ENCODE peak calls at places on chromosomes 5 and 9, in five cellular contexts. One of them, this sample, is unnamed.
A peak's percentile ranks its signal among the peaks of the same experiment; 100 is the strongest.

GRCh38 chr9:38421498-38422211 is 2.6 kb downstream of the IGFBPL1 start:
- DNase-seq in pancreas: no peak
- DNase-seq in cardiac muscle cell: no peak
- DNase-seq in heart left ventricle: no peak
- DNase-seq in naive thymus-derived CD4-positive, alpha-beta T cell: no peak
- DNase-seq in this sample: no peak

GRCh38 chr5:79612667-79613190 is 488 bp downstream of the TENT2 start:
- DNase-seq in pancreas: no peak
- DNase-seq in cardiac muscle cell: no peak
- DNase-seq in heart left ventricle: no peak
- DNase-seq in naive thymus-derived CD4-positive, alpha-beta T cell: no peak
- DNase-seq in this sample: no peak

GRCh38 chr5:177303121-177303924 is at the start of the genes PRELID1 and RAB24:
- DNase-seq in pancreas: peak; percentile 86
- DNase-seq in cardiac muscle cell: peak; percentile 94
- DNase-seq in heart left ventricle: peak; percentile 91
- DNase-seq in naive thymus-derived CD4-positive, alpha-beta T cell: peak; percentile 87
- DNase-seq in this sample: peak; percentile 88

GRCh38 chr9:130815242-130815808 is 19.7 kb upstream of the ABL1 start:
- DNase-seq in pancreas: no peak
- DNase-seq in cardiac muscle cell: no peak
- DNase-seq in heart left ventricle: no peak
- DNase-seq in naive thymus-derived CD4-positive, alpha-beta T cell: no peak
- DNase-seq in this sample: no peak

GRCh38 chr5:170151105-170151831 is 45.6 kb downstream of the FOXI1 start:
- DNase-seq in pancreas: peak; percentile 43
- DNase-seq in cardiac muscle cell: peak; percentile 80
- DNase-seq in heart left ventricle: peak; percentile 73
- DNase-seq in naive thymus-derived CD4-positive, alpha-beta T cell: no peak
- DNase-seq in this sample: no peak

GRCh38 chr5:93623153-93623552 is 40.1 kb downstream of the NR2F1 start:
- DNase-seq in pancreas: no peak
- DNase-seq in cardiac muscle cell: no peak
- DNase-seq in heart left ventricle: no peak
- DNase-seq in naive thymus-derived CD4-positive, alpha-beta T cell: no peak
- DNase-seq in this sample: no peak

GRCh38 chr9:126682113-126682810 is 68.5 kb downstream of the LMX1B start:
- DNase-seq in pancreas: no peak
- DNase-seq in cardiac muscle cell: no peak
- DNase-seq in heart left ventricle: no peak
- DNase-seq in naive thymus-derived CD4-positive, alpha-beta T cell: no peak
- DNase-seq in this sample: no peak

GRCh38 chr5:72871358-72872024 is 55.0 kb downstream of the TNPO1 start:
- DNase-seq in pancreas: no peak
- DNase-seq in cardiac muscle cell: no peak
- DNase-seq in heart left ventricle: no peak
- DNase-seq in naive thymus-derived CD4-positive, alpha-beta T cell: no peak
- DNase-seq in this sample: no peak

GRCh38 chr9:5801739-5802113 is 31.2 kb downstream of the ERMP1 start:
- DNase-seq in pancreas: no peak
- DNase-seq in cardiac muscle cell: no peak
- DNase-seq in heart left ventricle: no peak
- DNase-seq in naive thymus-derived CD4-positive, alpha-beta T cell: no peak
- DNase-seq in this sample: no peak

GRCh38 chr9:96413312-96414221 is 4.6 kb downstream of the ZNF367 start:
- DNase-seq in pancreas: no peak
- DNase-seq in cardiac muscle cell: no peak
- DNase-seq in heart left ventricle: no peak
- DNase-seq in naive thymus-derived CD4-positive, alpha-beta T cell: no peak
- DNase-seq in this sample: peak; percentile 35

GRCh38 chr5:115246361-115246991 is 16.2 kb downstream of the PGGT1B start:
- DNase-seq in pancreas: no peak
- DNase-seq in cardiac muscle cell: peak; percentile 50
- DNase-seq in heart left ventricle: no peak
- DNase-seq in naive thymus-derived CD4-positive, alpha-beta T cell: peak; percentile 19
- DNase-seq in this sample: peak; percentile 55

GRCh38 chr5:178432421-178433272 is 157.5 kb downstream of the COL23A1 start:
- DNase-seq in pancreas: no peak
- DNase-seq in cardiac muscle cell: no peak
- DNase-seq in heart left ventricle: no peak
- DNase-seq in naive thymus-derived CD4-positive, alpha-beta T cell: no peak
- DNase-seq in this sample: no peak

GRCh38 chr9:129709471-129710460 is 43.1 kb downstream of the PTGES start:
- DNase-seq in pancreas: no peak
- DNase-seq in cardiac muscle cell: peak; percentile 62
- DNase-seq in heart left ventricle: no peak
- DNase-seq in naive thymus-derived CD4-positive, alpha-beta T cell: no peak
- DNase-seq in this sample: no peak

GRCh38 chr9:71909887-71910601 is 949 bp downstream of the ABHD17B start:
- DNase-seq in pancreas: peak; percentile 73
- DNase-seq in cardiac muscle cell: peak; percentile 46
- DNase-seq in heart left ventricle: peak; percentile 69
- DNase-seq in naive thymus-derived CD4-positive, alpha-beta T cell: peak; percentile 15
- DNase-seq in this sample: no peak

GRCh38 chr9:127122176-127123151 is at the start of gene ANGPTL2:
- DNase-seq in pancreas: peak; percentile 62
- DNase-seq in cardiac muscle cell: peak; percentile 87
- DNase-seq in heart left ventricle: peak; percentile 94
- DNase-seq in naive thymus-derived CD4-positive, alpha-beta T cell: no peak
- DNase-seq in this sample: no peak

GRCh38 chr5:120817044-120817985 is 353.2 kb downstream of the PRR16 start:
- DNase-seq in pancreas: no peak
- DNase-seq in cardiac muscle cell: peak; percentile 20
- DNase-seq in heart left ventricle: no peak
- DNase-seq in naive thymus-derived CD4-positive, alpha-beta T cell: no peak
- DNase-seq in this sample: no peak

GRCh38 chr5:103216137-103216536 is 42.4 kb upstream of the MACIR start:
- DNase-seq in pancreas: no peak
- DNase-seq in cardiac muscle cell: no peak
- DNase-seq in heart left ventricle: no peak
- DNase-seq in naive thymus-derived CD4-positive, alpha-beta T cell: no peak
- DNase-seq in this sample: no peak

GRCh38 chr5:89478856-89479255 is 595.9 kb upstream of the MEF2C start:
- DNase-seq in pancreas: no peak
- DNase-seq in cardiac muscle cell: no peak
- DNase-seq in heart left ventricle: no peak
- DNase-seq in naive thymus-derived CD4-positive, alpha-beta T cell: no peak
- DNase-seq in this sample: no peak

GRCh38 chr9:26296910-26297309 is 595.7 kb downstream of the CAAP1 start:
- DNase-seq in pancreas: no peak
- DNase-seq in cardiac muscle cell: no peak
- DNase-seq in heart left ventricle: no peak
- DNase-seq in naive thymus-derived CD4-positive, alpha-beta T cell: no peak
- DNase-seq in this sample: no peak

GRCh38 chr9:123335227-123335985 is 20.6 kb upstream of the CRB2 start:
- DNase-seq in pancreas: no peak
- DNase-seq in cardiac muscle cell: peak; percentile 80
- DNase-seq in heart left ventricle: no peak
- DNase-seq in naive thymus-derived CD4-positive, alpha-beta T cell: no peak
- DNase-seq in this sample: no peak

GRCh38 chr5:122846051-122846567 is 696 bp downstream of the SNX24 start:
- DNase-seq in pancreas: peak; percentile 17
- DNase-seq in cardiac muscle cell: peak; percentile 45
- DNase-seq in heart left ventricle: no peak
- DNase-seq in naive thymus-derived CD4-positive, alpha-beta T cell: no peak
- DNase-seq in this sample: no peak

GRCh38 chr9:76592105-76593010 is 133.4 kb downstream of the GCNT1 start:
- DNase-seq in pancreas: no peak
- DNase-seq in cardiac muscle cell: no peak
- DNase-seq in heart left ventricle: no peak
- DNase-seq in naive thymus-derived CD4-positive, alpha-beta T cell: no peak
- DNase-seq in this sample: no peak

DNA sequence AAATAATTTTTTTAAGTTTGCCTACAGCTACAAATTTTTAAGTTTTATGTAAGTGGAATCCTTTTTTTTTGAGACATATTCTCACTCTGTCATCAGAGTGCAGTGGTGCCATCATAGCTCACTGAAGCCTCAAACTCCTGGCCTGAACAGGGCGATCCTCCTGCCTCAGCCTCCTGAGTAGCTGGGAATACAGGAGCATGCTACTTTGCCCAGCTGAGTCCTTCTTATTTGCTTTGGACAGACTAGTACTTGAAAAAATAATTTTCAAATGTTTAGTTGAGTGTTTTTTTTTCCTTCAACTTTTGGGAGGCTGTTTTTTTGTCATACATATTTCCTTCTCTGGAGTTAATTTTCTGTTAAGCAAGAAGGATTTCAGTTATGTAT is 7.4 kb downstream of the GAPVD1 start:
- DNase-seq in pancreas: no peak
- DNase-seq in cardiac muscle cell: no peak
- DNase-seq in heart left ventricle: no peak
- DNase-seq in naive thymus-derived CD4-positive, alpha-beta T cell: no peak
- DNase-seq in this sample: no peak
- H3K27ac ChIP-seq in pancreas: no peak overlapping the region
- H3K27ac ChIP-seq in cardiac muscle cell: no peak overlapping the region
- H3K27ac ChIP-seq in heart left ventricle: no peak overlapping the region
- H3K27ac ChIP-seq in naive thymus-derived CD4-positive, alpha-beta T cell: no peak overlapping the region
- H3K27ac ChIP-seq in this sample: no peak overlapping the region

GRCh38 chr5:143791848-143792701 is 19.9 kb upstream of the HMHB1 start:
- DNase-seq in pancreas: no peak
- DNase-seq in cardiac muscle cell: no peak
- DNase-seq in heart left ventricle: no peak
- DNase-seq in naive thymus-derived CD4-positive, alpha-beta T cell: no peak
- DNase-seq in this sample: no peak
- H3K4me1 ChIP-seq in pancreas: no peaks in the 10 kb centered on the region
- H3K4me1 ChIP-seq in cardiac muscle cell: no peaks in the 10 kb centered on the region
- H3K4me1 ChIP-seq in heart left ventricle: peaks cover 5% of the 10 kb centered on the region
- H3K4me1 ChIP-seq in naive thymus-derived CD4-positive, alpha-beta T cell: no peaks in the 10 kb centered on the region
- H3K4me1 ChIP-seq in this sample: no peaks in the 10 kb centered on the region

DNA sequence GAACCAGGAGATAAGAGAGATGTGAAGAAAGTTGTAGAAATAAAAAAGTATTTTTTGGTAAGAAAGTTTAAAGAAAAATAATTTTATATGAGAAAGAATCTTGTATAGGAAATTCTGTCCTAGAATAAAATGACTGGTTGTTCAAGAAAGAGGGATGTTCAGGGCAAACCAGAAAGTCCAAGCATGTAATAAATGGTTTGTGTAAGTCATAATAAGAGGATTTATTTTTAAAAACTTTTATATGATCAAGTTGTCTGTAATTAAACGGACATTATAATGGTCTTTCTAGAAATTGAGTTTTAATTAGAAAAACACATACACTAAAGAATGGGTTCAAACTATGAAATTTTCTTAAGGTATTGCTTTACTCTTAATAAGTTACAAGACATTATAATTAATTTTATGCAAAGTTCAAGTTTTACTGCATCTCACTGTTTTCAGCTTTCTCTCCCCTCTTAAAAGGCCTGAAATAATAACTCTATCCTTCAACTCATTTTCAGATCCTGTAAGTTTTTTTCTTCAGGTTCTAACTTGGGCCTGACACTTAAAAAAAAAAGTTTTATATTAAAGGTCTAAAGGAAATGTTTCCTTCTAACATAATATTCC is 56.1 kb upstream of the ZNF300 start:
- DNase-seq in pancreas: no peak
- DNase-seq in cardiac muscle cell: no peak
- DNase-seq in heart left ventricle: no peak
- DNase-seq in naive thymus-derived CD4-positive, alpha-beta T cell: no peak
- DNase-seq in this sample: no peak
- H3K9me3 ChIP-seq in pancreas: no peaks in the 10 kb centered on the region
- H3K9me3 ChIP-seq in cardiac muscle cell: peaks cover 6% of the 10 kb centered on the region
- H3K9me3 ChIP-seq in heart left ventricle: no peaks in the 10 kb centered on the region
- H3K9me3 ChIP-seq in naive thymus-derived CD4-positive, alpha-beta T cell: no peaks in the 10 kb centered on the region
- H3K9me3 ChIP-seq in this sample: peaks cover 28% of the 10 kb centered on the region

DNA sequence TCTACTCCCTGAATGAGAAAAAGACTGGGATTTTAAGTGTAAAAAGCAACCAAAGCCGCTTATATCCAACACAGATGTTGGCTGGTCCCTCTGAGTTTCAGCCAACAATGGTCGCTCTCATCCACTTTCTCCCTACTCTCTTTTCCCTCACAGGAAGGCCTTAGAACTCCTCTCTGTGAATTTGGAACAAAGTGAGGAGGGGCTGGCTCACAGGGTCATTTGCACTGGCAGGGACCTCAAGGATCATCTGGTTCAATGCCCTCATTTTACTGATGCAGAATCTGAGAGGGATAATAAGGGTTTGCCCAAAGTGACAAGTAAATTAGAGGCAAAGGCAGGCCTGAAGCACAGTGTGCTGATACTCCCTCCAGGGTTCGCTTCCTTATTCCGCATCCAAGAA is 63.9 kb downstream of the DPYSL3 start:
- DNase-seq in pancreas: no peak
- DNase-seq in cardiac muscle cell: no peak
- DNase-seq in heart left ventricle: no peak
- DNase-seq in naive thymus-derived CD4-positive, alpha-beta T cell: no peak
- DNase-seq in this sample: no peak
- H3K27ac ChIP-seq in pancreas: no peak overlapping the region
- H3K27ac ChIP-seq in cardiac muscle cell: no peak overlapping the region
- H3K27ac ChIP-seq in heart left ventricle: peak overlapping the region; percentile 40
- H3K27ac ChIP-seq in naive thymus-derived CD4-positive, alpha-beta T cell: no peak overlapping the region
- H3K27ac ChIP-seq in this sample: no peak overlapping the region

This sample was measured in CD4-positive, CD25-positive, alpha-beta regulatory T cell.